ENCODE peak calls at places on chromosomes 4 and X, in nine cellular contexts. Z, D, P, F, Q, R, X, C and T are unnamed samples.

GRCh38 chrX:108177321-108177990 is 85.9 kb downstream of the ATG4A start:
- DNase-seq in Z (no peak), C (no peak), X (no peak), D (peak), R (no peak), P (no peak), F (no peak), Q (no peak), T (no peak)

GRCh38 chr4:183118141-183118540 is 19.1 kb downstream of the WWC2 start:
- DNase-seq in C (no peak), Q (no peak), R (no peak), F (no peak), X (no peak), Z (no peak), D (peak), P (no peak), T (no peak)

GRCh38 chr4:156553659-156554058 is 417.9 kb downstream of the PDGFC start:
- DNase-seq in C (no peak), R (no peak), F (no peak), D (no peak), Z (no peak), X (no peak), Q (no peak), P (no peak), T (no peak)

GRCh38 chr4:46211406-46211805 is 87.6 kb upstream of the GABRG1 start:
- DNase-seq in R (no peak), D (peak), Z (no peak), C (no peak), Q (no peak), F (peak), P (no peak), X (no peak), T (no peak)

GRCh38 chrX:51893931-51894696 is 691 bp downstream of the MAGED1 start:
- DNase-seq in D (peak), F (peak), X (peak), C (no peak), R (peak), Q (no peak), P (no peak), Z (no peak), T (no peak)

GRCh38 chr4:151117371-151117962 is 18.0 kb downstream of the RPS3A start:
- DNase-seq in Z (peak), P (peak), Q (peak), F (peak), D (peak), X (peak), R (peak), C (no peak), T (peak)

GRCh38 chr4:3243066-3243775 is 5.7 kb upstream of the MSANTD1 start:
- DNase-seq in Z (no peak), P (no peak), Q (no peak), D (no peak), X (no peak), R (no peak), C (no peak), F (no peak), T (no peak)

GRCh38 chr4:165335163-165335703 is 7.8 kb downstream of the MSMO1 start:
- DNase-seq in R (no peak), P (no peak), Q (no peak), C (no peak), X (no peak), Z (no peak), D (no peak), F (no peak), T (no peak)

GRCh38 chr4:3684546-3684945 is 81.6 kb upstream of the ADRA2C start:
- DNase-seq in Q (peak), D (no peak), P (no peak), Z (no peak), F (no peak), X (no peak), R (no peak), C (no peak), T (no peak)

GRCh38 chrX:114800719-114801118 is 216.7 kb downstream of the IL13RA2 start:
- DNase-seq in F (peak), C (peak), R (no peak), D (peak), X (no peak), Z (no peak), Q (no peak), P (no peak), T (no peak)

GRCh38 chr4:156779774-156780173 is 191.8 kb downstream of the PDGFC start:
- DNase-seq in R (no peak), D (peak), C (peak), Z (no peak), X (no peak), F (peak), P (no peak), Q (no peak), T (no peak)

GRCh38 chrX:80021611-80022010 is 7.1 kb downstream of the TBX22 start:
- DNase-seq in F (no peak), D (no peak), R (peak), P (no peak), C (no peak), X (no peak), Q (no peak), Z (no peak), T (no peak)

GRCh38 chr4:186161138-186161537 is 30.2 kb upstream of the CYP4V2 start:
- DNase-seq in P (no peak), X (no peak), Q (no peak), R (no peak), D (no peak), F (no peak), Z (no peak), C (no peak), T (no peak)

GRCh38 chr4:148344382-148344781 is 97.8 kb downstream of the NR3C2 start:
- DNase-seq in Z (no peak), D (no peak), Q (no peak), F (no peak), P (no peak), X (no peak), C (no peak), R (no peak), T (no peak)

GRCh38 chr4:105924341-105924740 is 29.1 kb downstream of the NPNT start:
- DNase-seq in R (no peak), X (no peak), Z (no peak), D (no peak), C (no peak), P (no peak), Q (no peak), F (no peak), T (no peak)

GRCh38 chr4:151781026-151781425 is 20.2 kb upstream of the GATB start:
- DNase-seq in Q (no peak), R (no peak), X (no peak), P (no peak), C (no peak), Z (no peak), D (no peak), F (no peak), T (no peak)

GRCh38 chr4:107997001-107997788 is 7.5 kb downstream of the HADH start:
- DNase-seq in P (no peak), Z (no peak), R (no peak), F (no peak), X (no peak), C (peak), Q (no peak), D (peak), T (no peak)

GRCh38 chr4:64880557-64880956 is 471.3 kb upstream of the TECRL start:
- DNase-seq in R (no peak), P (no peak), X (no peak), F (no peak), C (no peak), Z (no peak), D (no peak), Q (no peak), T (no peak)

GRCh38 chr4:121072080-121072835 is at the start of gene NDNF:
- DNase-seq in Q (peak), R (peak), Z (no peak), P (peak), X (peak), D (peak), C (no peak), F (peak), T (no peak)

GRCh38 chr4:80471701-80472100 is 136.2 kb downstream of the CFAP299 start:
- DNase-seq in P (peak), Q (no peak), R (no peak), C (no peak), F (peak), Z (no peak), X (no peak), D (peak), T (no peak)

GRCh38 chr4:147546341-147546740 is 65.4 kb downstream of the EDNRA start:
- DNase-seq in F (peak), Z (no peak), X (no peak), R (no peak), P (no peak), Q (no peak), D (peak), C (peak), T (no peak)

GRCh38 chr4:78602334-78602733 is 50.8 kb downstream of the ANXA3 start:
- DNase-seq in D (peak), F (no peak), P (no peak), R (no peak), C (no peak), Z (no peak), X (no peak), Q (no peak), T (no peak)

GRCh38 chr4:68572653-68573052 is 3.5 kb downstream of the UGT2B17 start:
- DNase-seq in Z (no peak), P (no peak), F (no peak), Q (no peak), R (no peak), X (no peak), C (no peak), D (no peak), T (no peak)

GRCh38 chr4:11768251-11768972 is 339.7 kb upstream of the HS3ST1 start:
- DNase-seq in F (no peak), P (no peak), C (no peak), R (no peak), Q (no peak), Z (no peak), X (no peak), D (no peak), T (no peak)

GRCh38 chr4:95908806-95909205 is 68.9 kb downstream of the PDHA2 start:
- DNase-seq in C (no peak), P (no peak), Q (no peak), F (no peak), X (no peak), R (no peak), Z (no peak), D (no peak), T (no peak)

GRCh38 chr4:169160825-169161224 is 109.9 kb downstream of the SH3RF1 start:
- DNase-seq in R (no peak), F (no peak), X (no peak), Z (no peak), Q (no peak), D (peak), P (no peak), C (no peak), T (no peak)

GRCh38 chr4:103773691-103774231 is 54.0 kb upstream of the TACR3 start:
- DNase-seq in C (no peak), Z (no peak), R (no peak), Q (no peak), F (no peak), P (no peak), X (no peak), D (no peak), T (no peak)

GRCh38 chr4:39658756-39659155 is 20.1 kb upstream of the SMIM14 start:
- DNase-seq in R (no peak), P (no peak), F (no peak), X (no peak), C (no peak), Z (no peak), Q (no peak), D (no peak), T (no peak)

GRCh38 chrX:124736553-124737240 is 390.3 kb downstream of the SH2D1A start:
- DNase-seq in C (no peak), Z (no peak), X (peak), Q (no peak), R (no peak), P (no peak), D (no peak), F (no peak), T (no peak)

GRCh38 chr4:17823871-17824669 is 13.3 kb downstream of the NCAPG start:
- DNase-seq in P (no peak), F (no peak), X (no peak), D (no peak), C (no peak), Z (no peak), R (no peak), Q (no peak), T (no peak)

GRCh38 chr4:127309360-127310095 is 323.2 kb upstream of the INTU start:
- DNase-seq in R (no peak), X (no peak), P (no peak), F (peak), Z (no peak), Q (no peak), D (peak), C (no peak), T (no peak)

GRCh38 chr4:142940614-142941013 is 94.5 kb upstream of the INPP4B start:
- DNase-seq in F (no peak), D (no peak), Z (no peak), P (no peak), C (no peak), R (peak), Q (no peak), X (no peak), T (no peak)

GRCh38 chrX:119512145-119512800 is 44.0 kb downstream of the SLC25A5 start:
- DNase-seq in X (peak), P (peak), D (peak), C (no peak), Q (no peak), Z (peak), F (peak), R (peak), T (no peak)

GRCh38 chr4:143344774-143345173 is 8.1 kb downstream of the GAB1 start:
- DNase-seq in X (no peak), C (no peak), Q (no peak), Z (no peak), F (no peak), R (no peak), D (peak), P (no peak), T (no peak)

GRCh38 chr4:184282251-184282713 is 64.6 kb upstream of the ENPP6 start:
- DNase-seq in P (peak), Z (no peak), F (peak), C (no peak), Q (no peak), X (peak), D (no peak), R (no peak), T (no peak)
- TF ChIP-seq CTCF in P (no peak), Z (no peak), F (no peak), C (no peak), Q (no peak), X (no peak), D (no peak), R (no peak), T (no peak)

GRCh38 chr4:115121351-115122043 is 8.1 kb upstream of the NDST4 start:
- DNase-seq in R (no peak), C (no peak), D (no peak), X (no peak), P (no peak), Q (no peak), F (peak), Z (no peak), T (no peak)

DNA sequence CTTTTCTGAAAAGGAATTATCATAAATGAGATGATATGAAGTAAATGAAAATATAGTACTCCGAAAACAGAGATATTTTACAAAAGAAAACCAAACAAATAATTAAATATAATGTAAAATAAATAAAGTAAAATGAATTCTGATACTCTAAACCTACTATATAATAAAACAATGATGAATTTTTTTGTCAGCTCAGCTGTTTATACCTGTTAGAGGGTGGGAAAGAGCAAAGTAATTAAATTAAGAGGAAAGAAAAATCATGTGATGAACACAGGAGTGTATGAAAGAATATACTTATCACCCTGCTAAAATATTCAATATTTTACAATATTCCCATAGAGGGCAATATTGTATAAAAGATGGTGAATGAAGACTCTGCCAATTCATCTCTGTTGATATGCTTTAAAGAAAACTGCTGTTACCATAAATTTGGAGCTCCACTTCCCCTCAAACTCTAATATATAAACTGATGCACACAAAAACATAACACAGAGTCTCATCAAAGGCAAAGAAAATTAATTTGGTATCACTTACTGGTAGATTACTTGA is 6.5 kb upstream of the NDST4 start:
- DNase-seq in Q (no peak), R (no peak), D (no peak), X (no peak), C (no peak), Z (no peak), P (no peak), F (no peak), T (no peak)
- TF ChIP-seq CTCF in Q (no peak), R (no peak), D (no peak), X (no peak), C (no peak), Z (no peak), P (no peak), F (peak), T (no peak)

DNA sequence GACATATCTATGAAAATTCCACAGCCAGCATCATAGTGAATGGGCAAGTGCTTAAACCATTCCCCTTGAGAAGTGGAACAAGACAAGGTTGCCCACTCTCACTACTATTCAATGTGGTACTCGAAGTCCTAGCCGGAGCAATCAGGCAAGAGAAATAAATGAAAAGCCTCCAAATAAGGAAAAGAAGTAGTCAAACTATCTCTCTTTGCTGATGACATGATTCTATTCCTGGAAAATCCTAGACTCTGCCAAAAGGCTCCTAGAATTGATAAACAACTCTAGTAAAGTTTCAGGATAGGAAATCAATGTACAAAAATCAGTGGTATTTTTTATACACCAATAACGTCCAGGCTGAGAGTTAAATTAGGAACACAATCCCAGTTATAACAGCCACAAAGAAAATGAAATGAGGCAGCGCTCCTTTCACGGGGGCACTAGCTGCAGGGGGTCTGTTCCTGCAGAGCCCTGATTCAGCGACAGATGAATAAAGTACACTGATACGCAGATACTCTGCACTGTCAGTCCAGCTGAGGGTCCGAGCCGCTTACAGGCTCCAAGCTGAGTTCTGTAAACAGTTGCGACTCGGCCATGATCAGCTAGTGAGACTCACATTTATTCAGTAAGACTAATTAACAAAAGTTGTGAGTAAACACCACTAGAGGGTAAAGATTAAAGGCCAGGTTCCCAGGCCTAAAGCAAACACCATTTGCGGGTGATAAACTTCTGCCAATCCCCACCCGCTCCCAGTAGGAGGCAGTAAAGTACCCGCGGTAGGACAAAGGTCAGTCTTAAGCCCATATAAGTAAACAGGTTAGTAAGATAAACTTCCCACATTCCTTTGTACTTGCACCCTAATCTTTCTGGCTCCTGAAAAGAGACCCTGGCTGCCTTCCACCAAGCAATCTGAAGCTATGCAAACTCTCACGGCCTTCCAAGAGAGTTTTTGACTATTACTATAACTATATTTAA is 290.6 kb upstream of the GRID2 start:
- DNase-seq in P (peak), F (no peak), C (no peak), D (no peak), Q (no peak), R (no peak), Z (no peak), X (peak), T (no peak)
- TF ChIP-seq CTCF in P (no peak), F (no peak), C (no peak), D (no peak), Q (no peak), R (no peak), Z (peak), X (peak), T (no peak)

GRCh38 chrX:11998944-11999343 is 139.3 kb upstream of the FRMPD4 start:
- DNase-seq in P (no peak), Z (no peak), C (no peak), R (no peak), X (no peak), F (no peak), Q (no peak), D (no peak), T (no peak)
- TF ChIP-seq CTCF in P (no peak), Z (no peak), C (no peak), R (peak), X (no peak), F (no peak), Q (no peak), D (no peak), T (no peak)

GRCh38 chrX:50157545-50158125 is 43.2 kb downstream of the AKAP4 start:
- DNase-seq in R (no peak), Z (no peak), D (no peak), P (no peak), F (peak), C (no peak), Q (no peak), X (no peak), T (no peak)
- TF ChIP-seq CTCF in R (no peak), Z (no peak), D (no peak), P (no peak), F (no peak), C (no peak), Q (no peak), X (no peak), T (no peak)